ENCODE peak calls at places on chromosomes 7 and 10, in ten cellular contexts. T, O, M, S, D, G, F, E, A and H are unnamed samples.

GRCh38 chr7:38681882-38682281 is 50.7 kb upstream of the AMPH start:
- DNase-seq in T (no peak), O (no peak), M (no peak), S (no peak), D (no peak), G (no peak), F (no peak), E (no peak), A (no peak), H (no peak)

GRCh38 chr7:90469554-90469953 is at the start of gene PTTG1IP2:
- DNase-seq in T (no peak), O (no peak), M (no peak), S (no peak), D (no peak), G (no peak), F (no peak), E (no peak), A (no peak), H (no peak)

GRCh38 chr7:1422512-1423265 is 36.6 kb downstream of the MICALL2 start:
- DNase-seq in T (no peak), O (no peak), M (no peak), S (no peak), D (no peak), G (no peak), F (no peak), E (no peak), A (peak), H (no peak)

GRCh38 chr7:111210996-111211395 is 120.1 kb downstream of the LRRN3 start:
- DNase-seq in T (no peak), O (no peak), M (no peak), S (no peak), D (no peak), G (no peak), F (no peak), E (peak), A (no peak), H (no peak)

GRCh38 chr10:14397069-14397468 is 66.3 kb upstream of the FRMD4A start:
- DNase-seq in T (peak), O (no peak), M (no peak), S (peak), D (peak), G (no peak), F (no peak), E (no peak), A (no peak), H (peak)

GRCh38 chr7:46444266-46444665 is 523.2 kb upstream of the IGFBP3 start:
- DNase-seq in T (no peak), O (no peak), M (no peak), S (no peak), D (no peak), G (no peak), F (no peak), E (no peak), A (no peak), H (no peak)

GRCh38 chr10:5094265-5095205 is at the start of gene AKR1C3:
- DNase-seq in T (no peak), O (no peak), M (no peak), S (peak), D (no peak), G (no peak), F (no peak), E (peak), A (no peak), H (peak)

GRCh38 chr10:42734537-42734936 is 48.1 kb upstream of the BMS1 start:
- DNase-seq in T (no peak), O (no peak), M (no peak), S (no peak), D (no peak), G (no peak), F (no peak), E (no peak), A (no peak), H (no peak)

GRCh38 chr10:75929630-75930161 is 498.3 kb downstream of the LRMDA start:
- DNase-seq in T (no peak), O (no peak), M (no peak), S (no peak), D (no peak), G (no peak), F (no peak), E (no peak), A (no peak), H (no peak)

GRCh38 chr7:13139436-13139835 is 452.0 kb downstream of the ARL4A start:
- DNase-seq in T (no peak), O (no peak), M (no peak), S (no peak), D (no peak), G (no peak), F (no peak), E (no peak), A (no peak), H (no peak)

GRCh38 chr7:46534593-46535271 is 613.7 kb upstream of the IGFBP3 start:
- DNase-seq in T (no peak), O (no peak), M (no peak), S (no peak), D (no peak), G (no peak), F (peak), E (peak), A (no peak), H (peak)

GRCh38 chr10:130547368-130547767 is 411.2 kb downstream of the GLRX3 start:
- DNase-seq in T (no peak), O (no peak), M (no peak), S (no peak), D (no peak), G (no peak), F (no peak), E (no peak), A (no peak), H (no peak)

GRCh38 chr10:110495731-110496552 is 1.8 kb upstream of the DUSP5 start:
- DNase-seq in T (no peak), O (peak), M (peak), S (no peak), D (peak), G (peak), F (no peak), E (peak), A (no peak), H (peak)

GRCh38 chr7:113831509-113831908 is 87.3 kb downstream of the PPP1R3A start:
- DNase-seq in T (no peak), O (no peak), M (no peak), S (no peak), D (no peak), G (no peak), F (no peak), E (peak), A (no peak), H (peak)

GRCh38 chr7:33677556-33677955 is 227.8 kb upstream of the BMPER start:
- DNase-seq in T (no peak), O (no peak), M (no peak), S (no peak), D (no peak), G (no peak), F (no peak), E (no peak), A (no peak), H (no peak)

GRCh38 chr7:43204081-43204480 is 91.6 kb downstream of the HECW1 start:
- DNase-seq in T (no peak), O (no peak), M (no peak), S (no peak), D (no peak), G (no peak), F (no peak), E (no peak), A (no peak), H (peak)

GRCh38 chr10:131920151-131920550 is 19.3 kb downstream of the PPP2R2D start:
- DNase-seq in T (no peak), O (no peak), M (no peak), S (no peak), D (no peak), G (no peak), F (no peak), E (no peak), A (no peak), H (no peak)

GRCh38 chr10:43598447-43598846 is 7.8 kb upstream of the ZNF485 start:
- DNase-seq in T (no peak), O (no peak), M (no peak), S (no peak), D (no peak), G (no peak), F (no peak), E (no peak), A (no peak), H (no peak)

GRCh38 chr10:31134303-31134928 is 102.8 kb upstream of the ZNF438 start:
- DNase-seq in T (no peak), O (peak), M (no peak), S (peak), D (no peak), G (peak), F (no peak), E (peak), A (peak), H (peak)

GRCh38 chr10:644943-645334 is 44.5 kb downstream of the DIP2C start:
- DNase-seq in T (no peak), O (no peak), M (no peak), S (no peak), D (no peak), G (no peak), F (no peak), E (no peak), A (no peak), H (no peak)

GRCh38 chr10:128009357-128009756 is 102.5 kb downstream of the PTPRE start:
- DNase-seq in T (no peak), O (no peak), M (no peak), S (no peak), D (no peak), G (peak), F (no peak), E (no peak), A (no peak), H (no peak)

GRCh38 chr10:124416733-124417132 is 2.0 kb downstream of the OAT start:
- DNase-seq in T (no peak), O (no peak), M (no peak), S (peak), D (no peak), G (no peak), F (no peak), E (no peak), A (no peak), H (peak)

GRCh38 chr10:122132331-122132755 is 138.8 kb upstream of the BTBD16 start:
- DNase-seq in T (no peak), O (no peak), M (no peak), S (no peak), D (no peak), G (no peak), F (no peak), E (no peak), A (no peak), H (no peak)

GRCh38 chr7:16804674-16805439 is at the start of gene AGR2:
- DNase-seq in T (no peak), O (no peak), M (no peak), S (no peak), D (peak), G (no peak), F (no peak), E (no peak), A (no peak), H (no peak)

GRCh38 chr7:157813053-157813452 is 476.2 kb downstream of the DNAJB6 start:
- DNase-seq in T (no peak), O (no peak), M (no peak), S (no peak), D (peak), G (no peak), F (no peak), E (no peak), A (no peak), H (no peak)

GRCh38 chr7:36506820-36507219 is 117.2 kb downstream of the ANLN start:
- DNase-seq in T (no peak), O (no peak), M (no peak), S (no peak), D (no peak), G (no peak), F (no peak), E (no peak), A (no peak), H (no peak)

GRCh38 chr7:33807779-33808482 is 97.4 kb upstream of the BMPER start:
- DNase-seq in T (no peak), O (no peak), M (no peak), S (no peak), D (no peak), G (no peak), F (no peak), E (peak), A (no peak), H (peak)

GRCh38 chr7:133530682-133531081 is 277.8 kb downstream of the EXOC4 start:
- DNase-seq in T (no peak), O (no peak), M (no peak), S (no peak), D (no peak), G (no peak), F (no peak), E (peak), A (no peak), H (peak)

GRCh38 chr10:122020202-122020601 is 31.2 kb downstream of the TACC2 start:
- DNase-seq in T (no peak), O (no peak), M (no peak), S (no peak), D (no peak), G (no peak), F (no peak), E (no peak), A (no peak), H (no peak)

GRCh38 chr7:104767826-104768536 is 246.0 kb upstream of the KMT2E start:
- DNase-seq in T (no peak), O (no peak), M (no peak), S (peak), D (no peak), G (no peak), F (no peak), E (no peak), A (no peak), H (no peak)

GRCh38 chr10:3666525-3667302 is 118.3 kb downstream of the KLF6 start:
- DNase-seq in T (no peak), O (no peak), M (peak), S (peak), D (peak), G (no peak), F (no peak), E (no peak), A (peak), H (no peak)

GRCh38 chr10:114499630-114500190 is 95.4 kb upstream of the AFAP1L2 start:
- DNase-seq in T (no peak), O (no peak), M (peak), S (no peak), D (no peak), G (peak), F (no peak), E (no peak), A (no peak), H (no peak)

GRCh38 chr10:43037942-43038782 is 38.7 kb upstream of the RET start:
- DNase-seq in T (no peak), O (no peak), M (no peak), S (no peak), D (no peak), G (no peak), F (no peak), E (no peak), A (no peak), H (no peak)